ENCODE peak calls at places on chromosomes 6 and 20, in ten cellular contexts. M is HCT116, Z is spleen, U is Panc1, V is GM23338, D is endothelial cell of umbilical vein, I is suprapubic skin, J is SK-N-SH, L is SK-N-MC, P is upper lobe of left lung. X is an unnamed sample.
A peak's percentile ranks its signal among the peaks of the same experiment; 100 is the strongest.

GRCh38 chr6:19415605-19416326 is 421.4 kb upstream of the ID4 start:
- DNase-seq in P (no peak), U (no peak), L (no peak), J (no peak), V (no peak), M (peak; percentile 47), D (no peak), Z (no peak), I (no peak), X (no peak)

GRCh38 chr6:103672169-103672568 is 1187.5 kb downstream of the HACE1 start:
- DNase-seq in U (no peak), L (no peak), D (no peak), P (no peak), V (peak; percentile 46), J (no peak), Z (no peak), I (no peak), M (peak; percentile 16), X (no peak)

GRCh38 chr20:51797357-51798025 is 4.8 kb downstream of the SALL4 start:
- DNase-seq in V (peak; percentile 85), D (no peak), U (no peak), J (no peak), Z (no peak), M (no peak), P (no peak), L (peak; percentile 35), I (no peak), X (no peak)

GRCh38 chr6:111727041-111727440 is 121.4 kb upstream of the TRAF3IP2 start:
- DNase-seq in M (no peak), J (no peak), D (no peak), U (no peak), V (no peak), L (no peak), I (no peak), Z (no peak), P (no peak), X (no peak)

GRCh38 chr6:44511126-44511525 is 123.6 kb downstream of the CDC5L start:
- DNase-seq in Z (no peak), V (no peak), D (no peak), M (no peak), U (no peak), I (no peak), P (no peak), J (no peak), L (no peak), X (no peak)

GRCh38 chr6:40485795-40486194 is 101.4 kb downstream of the LRFN2 start:
- DNase-seq in Z (peak; percentile 29), D (no peak), M (no peak), L (no peak), J (no peak), I (no peak), U (no peak), V (no peak), P (no peak), X (no peak)

GRCh38 chr6:30990422-30991086 is 7.0 kb downstream of the MUC21 start:
- DNase-seq in I (peak; percentile 1), D (no peak), P (no peak), Z (no peak), J (no peak), L (no peak), M (no peak), V (peak; percentile 39), U (no peak), X (no peak)

GRCh38 chr6:65819152-65819551 is 112.1 kb upstream of the EYS start:
- DNase-seq in M (no peak), U (no peak), I (no peak), J (no peak), Z (no peak), D (no peak), P (no peak), L (no peak), V (no peak), X (no peak)

GRCh38 chr20:32510601-32511357 is 74.4 kb downstream of the NOL4L start:
- DNase-seq in I (no peak), J (no peak), P (no peak), U (no peak), L (no peak), V (no peak), M (no peak), D (no peak), Z (no peak), X (no peak)

GRCh38 chr6:43724914-43725642 is 37.5 kb upstream of the MRPS18A start:
- DNase-seq in P (peak; percentile 95), I (peak; percentile 93), J (no peak), D (no peak), U (no peak), L (peak; percentile 93), V (no peak), Z (peak; percentile 94), M (peak; percentile 26), X (peak; percentile 99)

GRCh38 chr20:56941101-56941686 is 312.1 kb downstream of the TFAP2C start:
- DNase-seq in Z (no peak), D (no peak), V (no peak), I (no peak), J (no peak), L (no peak), U (no peak), P (no peak), M (no peak), X (no peak)

GRCh38 chr6:160348552-160349441 is 619 bp downstream of the SLC22A3 start:
- DNase-seq in J (peak; percentile 27), L (no peak), V (peak; percentile 72), D (no peak), P (no peak), I (no peak), U (no peak), M (no peak), Z (no peak), X (no peak)

GRCh38 chr20:15742627-15743026 is 830.6 kb downstream of the KIF16B start:
- DNase-seq in M (no peak), Z (no peak), U (no peak), J (no peak), I (no peak), V (no peak), D (no peak), L (no peak), P (no peak), X (no peak)
- H3K4me3 ChIP-seq in M (no peak overlapping the region), Z (no peak overlapping the region), U (no peak overlapping the region), J (no peak overlapping the region), I (no peak overlapping the region), V (no peak overlapping the region), D (no peak overlapping the region), L (no peak overlapping the region), P (no peak overlapping the region), X (no peak overlapping the region)

GRCh38 chr6:13327691-13328075 is 654 bp downstream of the TBC1D7 start:
- DNase-seq in M (no peak), I (no peak), V (peak; percentile 28), D (no peak), L (no peak), P (no peak), J (no peak), Z (no peak), U (no peak), X (peak; percentile 26)

GRCh38 chr6:13332349-13332706 is 4.0 kb upstream of the TBC1D7 start:
- DNase-seq in M (no peak), I (no peak), D (no peak), V (no peak), L (no peak), P (no peak), Z (no peak), U (no peak), J (no peak), X (no peak)

GRCh38 chr6:13331516-13332348 is 3.4 kb upstream of the TBC1D7 start:
- DNase-seq in J (peak; percentile 27), L (no peak), V (peak; percentile 44), M (peak; percentile 19), I (no peak), D (peak; percentile 57), Z (no peak), U (no peak), P (no peak), X (no peak)

GRCh38 chr6:13328875-13329183 is 492 bp upstream of the TBC1D7 start:
- DNase-seq in J (no peak), P (no peak), Z (no peak), L (no peak), U (no peak), M (no peak), V (no peak), I (no peak), D (no peak), X (no peak)

DNA sequence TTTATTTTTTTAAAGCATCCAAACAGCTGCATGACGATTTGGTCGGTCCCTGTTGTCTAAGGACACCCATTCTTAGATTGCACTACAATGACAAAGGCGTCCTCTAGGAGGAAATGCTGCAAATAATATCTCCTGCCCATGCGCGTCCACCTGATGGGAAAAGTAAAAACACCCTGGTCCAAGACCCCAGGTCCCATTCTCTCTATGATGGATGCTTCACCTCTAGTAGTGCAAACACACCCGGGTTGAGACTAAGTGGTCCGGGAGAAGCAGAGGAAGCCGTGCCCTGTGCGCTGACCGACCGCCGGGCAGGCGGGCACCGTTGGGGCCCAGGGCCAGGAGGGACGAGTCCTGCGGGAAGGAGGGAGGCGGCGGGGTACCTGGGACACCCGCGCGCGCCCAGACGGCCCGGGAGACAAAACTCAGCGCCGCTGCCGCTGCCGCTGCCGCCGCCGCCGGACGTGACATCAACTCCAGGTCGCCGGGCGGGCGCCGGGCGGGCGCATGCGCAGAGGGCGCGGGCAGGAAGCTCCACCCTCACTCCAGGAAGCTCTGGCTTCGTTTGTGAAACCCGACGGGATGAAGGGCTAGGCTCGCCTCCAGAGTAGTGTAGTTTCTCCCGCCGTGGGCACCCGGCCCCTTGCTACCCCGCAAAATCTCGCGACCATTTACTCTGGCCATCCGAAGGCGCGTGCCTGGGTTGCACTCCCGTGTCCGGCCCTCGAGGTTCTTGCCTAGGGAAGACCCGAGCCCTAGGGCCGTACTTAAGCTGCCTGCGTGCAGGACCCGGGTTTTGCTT is at the start of gene TBC1D7:
- DNase-seq in L (no peak), D (peak; percentile 94), V (peak; percentile 91), U (peak; percentile 46), J (peak; percentile 94), Z (peak; percentile 98), M (peak; percentile 73), I (peak; percentile 96), P (peak; percentile 94), X (peak; percentile 92)
- TF ChIP-seq POLR2AphosphoS5 in L (peak; percentile 95), D (peak; percentile 99), V (peak; percentile 94), U (peak; percentile 82), J (peak; percentile 93), Z (peak; percentile 99), M (peak; percentile 95), I (peak; percentile 6), P (peak; percentile 91), X (peak; percentile 79)

DNA sequence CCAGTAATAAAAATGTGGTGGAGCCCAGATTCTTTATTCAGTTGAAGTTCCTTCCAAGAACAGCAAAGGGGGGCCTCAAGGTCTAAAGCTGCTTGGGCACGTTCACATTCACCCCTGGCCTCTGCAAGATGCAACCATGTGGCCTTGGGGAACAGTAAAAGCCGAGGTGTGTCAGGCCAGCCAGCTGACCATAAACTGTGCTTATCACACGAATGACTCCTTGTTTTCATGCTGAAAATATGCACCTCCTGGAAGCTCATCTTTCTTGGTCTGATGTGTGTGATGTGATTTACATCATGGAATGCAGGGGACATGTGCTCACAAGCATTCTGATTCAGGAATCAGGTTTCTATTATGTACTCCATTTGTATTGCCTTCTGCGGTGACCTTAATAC is 211.6 kb upstream of the MARCKS start:
- DNase-seq in P (no peak), J (no peak), M (no peak), U (no peak), Z (no peak), I (no peak), V (no peak), D (no peak), L (no peak), X (no peak)
- H3K4me3 ChIP-seq in P (no peak overlapping the region), J (no peak overlapping the region), M (no peak overlapping the region), U (no peak overlapping the region), Z (no peak overlapping the region), I (no peak overlapping the region), V (no peak overlapping the region), D (no peak overlapping the region), L (no peak overlapping the region), X (no peak overlapping the region)

GRCh38 chr20:23021941-23022340 is 13.2 kb upstream of the SSTR4 start:
- DNase-seq in P (no peak), L (no peak), I (no peak), M (no peak), Z (no peak), J (no peak), U (no peak), V (no peak), D (no peak), X (peak; percentile 32)
- TF ChIP-seq POLR2AphosphoS5 in P (no peak), L (no peak), I (no peak), M (no peak), Z (no peak), J (no peak), U (no peak), V (no peak), D (no peak), X (no peak)

X was measured in HL-60.